ENCODE peak calls at places on chromosomes 5 and 9, in five cellular contexts. S, R, X, N and V are unnamed samples.

GRCh38 chr9:89536618-89537017 is 38.7 kb upstream of the SEMA4D start:
- DNase-seq in S (no peak), R (no peak), X (no peak), N (no peak), V (no peak)

GRCh38 chr5:138159666-138160065 is 18.8 kb downstream of the BRD8 start:
- DNase-seq in S (no peak), R (no peak), X (no peak), N (no peak), V (no peak)

GRCh38 chr9:117434568-117434967 is 19.7 kb upstream of the ASTN2 start:
- DNase-seq in S (peak), R (no peak), X (no peak), N (no peak), V (no peak)

GRCh38 chr9:7130421-7130820 is 372.6 kb downstream of the KDM4C start:
- DNase-seq in S (no peak), R (no peak), X (no peak), N (no peak), V (no peak)

GRCh38 chr5:171429543-171429910 is 10.1 kb downstream of the FGF18 start:
- DNase-seq in S (no peak), R (no peak), X (no peak), N (peak), V (peak)

GRCh38 chr5:71769265-71769664 is 50.2 kb downstream of the CARTPT start:
- DNase-seq in S (no peak), R (no peak), X (no peak), N (no peak), V (no peak)

GRCh38 chr9:8531831-8532230 is 732.3 kb upstream of the DMAC1 start:
- DNase-seq in S (no peak), R (no peak), X (no peak), N (no peak), V (no peak)

GRCh38 chr9:87336914-87337333 is 160.7 kb upstream of the DAPK1 start:
- DNase-seq in S (peak), R (peak), X (no peak), N (no peak), V (no peak)

GRCh38 chr5:64680289-64680688 is 10.0 kb upstream of the SHISAL2B start:
- DNase-seq in S (peak), R (no peak), X (no peak), N (no peak), V (no peak)

GRCh38 chr5:79955496-79956172 is 35.4 kb downstream of the MTX3 start:
- DNase-seq in S (no peak), R (no peak), X (no peak), N (no peak), V (no peak)

GRCh38 chr5:178126556-178126955 is 4.3 kb upstream of the RMND5B start:
- DNase-seq in S (peak), R (no peak), X (no peak), N (no peak), V (no peak)

GRCh38 chr5:6551287-6551954 is 81.4 kb downstream of the NSUN2 start:
- DNase-seq in S (no peak), R (no peak), X (no peak), N (no peak), V (no peak)

GRCh38 chr5:132261881-132262845 is 4.7 kb downstream of the PDLIM4 start:
- DNase-seq in S (no peak), R (no peak), X (peak), N (no peak), V (no peak)

GRCh38 chr5:127833999-127834953 is 131.1 kb downstream of the CCDC192 start:
- DNase-seq in S (peak), R (no peak), X (no peak), N (no peak), V (no peak)

GRCh38 chr5:146710348-146710747 is 168.2 kb downstream of the PPP2R2B start:
- DNase-seq in S (no peak), R (no peak), X (no peak), N (no peak), V (no peak)

GRCh38 chr9:120109242-120109641 is 470.7 kb downstream of the CDK5RAP2 start:
- DNase-seq in S (peak), R (no peak), X (no peak), N (no peak), V (no peak)

GRCh38 chr5:139901971-139902370 is 106.4 kb downstream of the PSD2 start:
- DNase-seq in S (no peak), R (no peak), X (no peak), N (no peak), V (no peak)

GRCh38 chr9:13266172-13266571 is 13.3 kb downstream of the MPDZ start:
- DNase-seq in S (no peak), R (no peak), X (no peak), N (no peak), V (no peak)

GRCh38 chr5:149466457-149466972 is 84.7 kb downstream of the CSNK1A1 start:
- DNase-seq in S (no peak), R (no peak), X (no peak), N (no peak), V (no peak)

GRCh38 chr9:19138084-19138483 is 10.8 kb upstream of the PLIN2 start:
- DNase-seq in S (no peak), R (no peak), X (no peak), N (no peak), V (no peak)

GRCh38 chr9:19137282-19137681 is 10.0 kb upstream of the PLIN2 start:
- DNase-seq in S (no peak), R (no peak), X (no peak), N (no peak), V (no peak)

GRCh38 chr9:19133549-19134345 is 6.5 kb upstream of the PLIN2 start:
- DNase-seq in S (no peak), R (no peak), X (no peak), N (no peak), V (no peak)

GRCh38 chr9:19130436-19130835 is 3.1 kb upstream of the PLIN2 start:
- DNase-seq in S (peak), R (no peak), X (no peak), N (no peak), V (no peak)

GRCh38 chr9:19136129-19136528 is 8.8 kb upstream of the PLIN2 start:
- DNase-seq in S (no peak), R (no peak), X (no peak), N (no peak), V (no peak)
- TF ChIP-seq CTCF in S (no peak), R (no peak), X (no peak), N (no peak), V (no peak)

GRCh38 chr5:123037104-123037418 is 536 bp upstream of the PPIC start:
- DNase-seq in S (no peak), R (no peak), X (no peak), N (no peak), V (no peak)

GRCh38 chr5:123036391-123037103 is at the start of gene PPIC:
- DNase-seq in S (peak), R (peak), X (no peak), N (peak), V (no peak)

GRCh38 chr5:123033157-123033671 is 3.3 kb downstream of the PPIC start:
- DNase-seq in S (no peak), R (no peak), X (no peak), N (no peak), V (no peak)

GRCh38 chr5:123035320-123035949 is 1.1 kb downstream of the PPIC start:
- DNase-seq in S (peak), R (peak), X (no peak), N (peak), V (no peak)

GRCh38 chr5:123035950-123036390 is 555 bp downstream of the PPIC start:
- DNase-seq in S (peak), R (peak), X (no peak), N (peak), V (no peak)
- TF ChIP-seq CTCF in S (no peak), R (no peak), X (no peak), N (no peak), V (no peak)

GRCh38 chr5:168898261-168898911 is 319.2 kb upstream of the PANK3 start:
- DNase-seq in S (no peak), R (no peak), X (no peak), N (no peak), V (no peak)
- TF ChIP-seq CTCF in S (no peak), R (no peak), X (no peak), N (no peak), V (no peak)

GRCh38 chr5:136056771-136057335 is 28.1 kb downstream of the TGFBI start:
- DNase-seq in S (no peak), R (no peak), X (no peak), N (no peak), V (no peak)

GRCh38 chr5:136056336-136056735 is 27.5 kb downstream of the TGFBI start:
- DNase-seq in S (no peak), R (no peak), X (no peak), N (no peak), V (no peak)

GRCh38 chr5:136058972-136059354 is 30.2 kb downstream of the TGFBI start:
- DNase-seq in S (no peak), R (no peak), X (no peak), N (no peak), V (no peak)

GRCh38 chr5:136057401-136057951 is 28.7 kb downstream of the TGFBI start:
- DNase-seq in S (no peak), R (no peak), X (no peak), N (no peak), V (no peak)

DNA sequence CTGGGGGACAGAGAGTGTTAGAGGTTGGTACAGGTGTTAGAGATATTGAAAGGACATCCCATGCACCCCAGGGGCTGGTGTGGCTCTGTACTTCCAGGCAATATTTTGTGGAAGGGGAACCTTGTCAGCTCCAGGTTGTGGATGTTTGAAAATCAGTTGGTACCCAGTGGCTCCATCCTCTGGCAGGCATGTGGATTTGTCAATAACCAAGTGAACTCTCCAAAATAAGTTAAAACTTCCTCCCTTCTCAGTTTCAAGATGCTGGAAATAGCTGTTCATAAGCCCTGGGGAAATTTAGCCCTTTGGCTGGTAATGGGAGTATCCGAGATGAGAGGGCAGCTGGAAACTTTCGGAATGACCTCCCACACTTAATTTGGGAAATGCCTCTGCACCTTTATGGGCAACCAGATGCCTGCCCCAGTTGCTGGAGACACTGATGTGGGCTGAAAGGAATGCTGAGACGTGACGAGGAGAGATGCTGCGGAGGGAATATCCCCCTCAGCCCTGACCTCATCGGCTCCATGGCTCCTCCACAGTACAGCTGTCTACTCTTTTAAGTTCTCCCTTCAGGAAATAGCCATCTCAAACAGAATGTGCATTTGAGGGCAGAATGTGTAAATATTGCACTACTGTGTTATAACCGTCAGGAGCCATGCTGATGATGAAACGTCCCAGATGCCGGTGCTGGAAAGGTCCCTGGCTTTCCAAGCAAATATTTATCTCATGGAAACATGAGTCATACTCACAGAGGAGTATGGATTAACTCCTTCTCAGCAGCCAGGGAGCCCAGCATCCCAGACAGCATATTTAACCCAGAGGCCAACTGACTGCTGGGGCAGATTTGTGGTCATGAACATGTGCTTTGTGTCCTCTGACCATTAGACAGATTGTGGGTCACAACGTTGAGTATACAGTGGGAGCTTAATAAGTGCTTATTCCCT is 29.5 kb downstream of the TGFBI start:
- DNase-seq in S (peak), R (peak), X (no peak), N (no peak), V (no peak)
- TF ChIP-seq CTCF in S (peak), R (peak), X (no peak), N (no peak), V (no peak)

DNA sequence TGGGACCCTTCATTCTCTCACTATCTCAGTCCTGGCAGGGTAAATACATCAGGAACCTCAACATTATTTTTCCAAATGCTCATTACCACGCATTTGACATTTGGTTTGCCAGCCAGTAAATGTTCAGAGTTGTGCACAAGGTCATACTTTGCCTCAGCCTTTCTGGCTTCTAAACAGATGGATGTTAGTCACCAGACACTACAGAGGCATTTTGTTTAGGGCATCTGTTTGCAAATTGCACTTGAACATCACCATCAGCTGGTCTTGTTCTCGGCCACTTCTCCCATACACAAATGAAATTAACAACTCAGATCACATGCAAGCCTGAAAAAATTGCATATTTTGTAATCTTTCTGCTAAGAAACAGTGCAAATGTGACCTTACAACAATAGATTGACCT is 75.0 kb upstream of the SLC1A1 start:
- DNase-seq in S (no peak), R (no peak), X (no peak), N (no peak), V (no peak)
- TF ChIP-seq CTCF in S (no peak), R (no peak), X (no peak), N (no peak), V (no peak)

GRCh38 chr9:10026585-10026984 is 586.2 kb downstream of the PTPRD start:
- DNase-seq in S (peak), R (no peak), X (no peak), N (no peak), V (no peak)
- TF ChIP-seq CTCF in S (peak), R (no peak), X (no peak), N (no peak), V (no peak)

GRCh38 chr9:136143215-136144001 is 24.7 kb upstream of the TMEM250 start:
- DNase-seq in S (peak), R (no peak), X (no peak), N (no peak), V (no peak)
- TF ChIP-seq CTCF in S (peak), R (no peak), X (no peak), N (peak), V (no peak)

DNA sequence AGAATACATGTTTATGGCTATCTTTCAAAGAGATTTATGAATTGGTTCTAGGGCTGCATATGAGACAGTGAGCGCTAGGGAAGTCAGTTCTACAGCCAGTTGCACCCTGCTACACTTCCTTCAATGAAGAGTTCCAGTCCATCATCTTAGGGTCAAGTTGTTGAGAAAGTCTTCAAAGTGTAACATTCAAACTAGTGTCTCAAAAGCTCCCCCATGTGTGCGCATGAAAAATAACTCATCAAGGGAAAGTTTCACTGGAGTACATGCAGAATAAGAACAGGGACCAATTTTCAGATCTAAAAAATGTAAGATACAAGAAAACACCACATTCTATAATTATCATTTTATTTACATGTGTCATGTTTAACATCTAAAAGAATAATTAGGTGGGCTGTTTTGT is 317.2 kb downstream of the DEPDC1B start:
- DNase-seq in S (no peak), R (no peak), X (no peak), N (no peak), V (no peak)
- TF ChIP-seq CTCF in S (peak), R (no peak), X (no peak), N (peak), V (no peak)

GRCh38 chr5:62431735-62432617 is 19.4 kb downstream of the IPO11 start:
- DNase-seq in S (no peak), R (no peak), X (no peak), N (no peak), V (no peak)
- TF ChIP-seq CTCF in S (no peak), R (no peak), X (no peak), N (no peak), V (no peak)